ENCODE peak calls at places on chromosome 5, in four cellular contexts. X, Q, F and K are unnamed samples.

GRCh38 chr5:150376799-150377771 is 19.6 kb downstream of the TCOF1 start:
- DNase-seq in X (no peak), Q (no peak), F (no peak), K (no peak)

GRCh38 chr5:154647760-154648143 is 107.4 kb upstream of the LARP1 start:
- DNase-seq in X (no peak), Q (no peak), F (no peak), K (no peak)

GRCh38 chr5:120326651-120327050 is 137.4 kb upstream of the PRR16 start:
- DNase-seq in X (no peak), Q (no peak), F (no peak), K (no peak)

GRCh38 chr5:191036-191948 is at the start of gene LRRC14B:
- DNase-seq in X (peak; percentile 68), Q (peak; percentile 56), F (peak; percentile 90), K (peak; percentile 57)

GRCh38 chr5:39518516-39518915 is 93.7 kb upstream of the DAB2 start:
- DNase-seq in X (no peak), Q (no peak), F (no peak), K (no peak)

GRCh38 chr5:158629591-158630312 is 470.0 kb downstream of the EBF1 start:
- DNase-seq in X (no peak), Q (no peak), F (no peak), K (no peak)

GRCh38 chr5:96379862-96380261 is 53.2 kb downstream of the PCSK1 start:
- DNase-seq in X (no peak), Q (no peak), F (no peak), K (no peak)

GRCh38 chr5:80399553-80400239 is 8.2 kb upstream of the ZFYVE16 start:
- DNase-seq in X (no peak), Q (no peak), F (no peak), K (peak; percentile 22)

GRCh38 chr5:1159341-1159675 is 42.1 kb upstream of the SLC6A19 start:
- DNase-seq in X (no peak), Q (no peak), F (no peak), K (no peak)

GRCh38 chr5:178208540-178209227 is 4.4 kb downstream of the HNRNPAB start:
- DNase-seq in X (no peak), Q (no peak), F (no peak), K (no peak)
- TF ChIP-seq POLR2A in X (no peak), Q (no peak), F (no peak), K (no peak)

DNA sequence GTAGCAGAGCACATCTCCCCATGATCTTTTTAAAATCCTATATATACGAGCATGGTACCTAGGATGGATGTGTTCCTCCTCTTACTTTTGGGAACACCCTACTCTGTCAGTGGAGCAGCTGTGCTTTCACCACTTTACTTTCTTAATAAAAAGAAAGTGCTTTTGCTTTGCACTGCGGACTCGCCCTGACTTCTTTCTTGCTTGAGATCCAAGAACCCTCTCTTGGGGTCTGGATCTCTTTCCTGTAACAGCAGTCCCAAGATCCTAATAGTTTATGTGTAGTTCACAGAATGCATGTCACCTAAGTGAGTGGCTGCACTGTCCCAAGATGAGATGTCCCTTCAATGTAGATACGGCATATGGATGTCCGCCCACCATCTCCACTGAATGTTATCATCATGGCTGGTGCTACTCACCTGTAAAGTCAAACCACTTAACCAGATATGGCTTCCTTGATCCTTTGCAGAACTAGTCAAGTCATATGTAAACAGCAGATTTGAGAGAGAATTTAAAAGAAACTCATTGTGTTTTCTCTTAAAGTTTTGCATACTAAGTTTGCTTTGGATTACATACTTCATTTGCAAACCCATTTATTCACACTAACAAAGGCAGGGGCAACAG is 1.9 kb downstream of the FGF1 start:
- DNase-seq in X (no peak), Q (no peak), F (no peak), K (no peak)
- H3K4me3 ChIP-seq in X (no peak overlapping the region), Q (no peak overlapping the region), F (no peak overlapping the region), K (no peak overlapping the region)

GRCh38 chr5:21168557-21168956 is 1180.6 kb upstream of the CDH18 start:
- DNase-seq in X (no peak), Q (no peak), F (no peak), K (no peak)
- H3K27ac ChIP-seq in X (no peak overlapping the region), Q (no peak overlapping the region), F (no peak overlapping the region), K (no peak overlapping the region)

DNA sequence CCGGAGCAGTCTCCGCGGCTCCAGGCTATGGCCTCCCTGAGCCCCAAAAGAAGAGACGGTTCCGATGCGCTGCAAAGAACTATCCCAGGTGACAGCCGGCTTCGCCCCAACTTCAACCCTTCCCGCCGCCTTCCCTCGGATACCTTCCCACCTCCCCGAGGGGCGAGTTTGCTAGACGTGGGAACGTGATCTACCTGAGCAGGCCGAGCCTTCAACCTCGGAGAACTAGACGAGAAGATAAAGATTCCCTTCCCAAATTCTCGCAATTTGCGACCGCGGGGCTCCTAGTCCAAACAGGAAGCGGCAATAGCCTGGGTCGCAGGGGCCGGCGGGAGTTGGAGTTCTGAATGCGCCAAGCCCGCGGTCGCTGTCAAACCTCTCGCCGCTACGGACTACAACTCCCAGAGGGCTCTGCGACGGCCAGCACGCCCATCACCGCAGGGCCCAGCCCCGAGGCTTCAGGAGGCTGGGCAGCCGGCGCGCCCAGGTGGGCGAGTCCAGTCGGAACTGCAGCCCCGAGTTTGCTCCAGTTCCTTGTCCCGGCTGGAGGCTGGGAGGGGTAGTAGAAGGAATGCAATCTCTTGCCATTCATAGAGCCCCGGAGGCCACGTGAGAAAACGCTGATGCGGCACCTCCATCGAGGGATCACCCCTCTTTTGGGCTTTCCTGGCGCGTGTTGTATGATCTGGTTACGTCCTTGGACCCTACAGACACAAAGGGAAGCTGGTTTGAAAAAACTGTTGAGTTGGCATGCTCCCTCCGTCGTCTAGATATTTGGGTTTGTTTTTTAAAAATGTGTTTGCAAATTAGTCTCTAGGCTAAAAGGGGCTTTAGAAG is at the start of gene SLC38A9:
- DNase-seq in X (peak; percentile 97), Q (peak; percentile 96), F (peak; percentile 96), K (peak; percentile 96)
- TF ChIP-seq POLR2A in X (no peak), Q (no peak), F (no peak), K (peak; percentile 82)

GRCh38 chr5:25435882-25436281 is 791.1 kb upstream of the CDH10 start:
- DNase-seq in X (no peak), Q (no peak), F (no peak), K (no peak)

GRCh38 chr5:25441810-25442209 is 797.0 kb upstream of the CDH10 start:
- DNase-seq in X (no peak), Q (no peak), F (no peak), K (no peak)

GRCh38 chr5:25439025-25439424 is 794.2 kb upstream of the CDH10 start:
- DNase-seq in X (no peak), Q (no peak), F (no peak), K (no peak)

GRCh38 chr5:25436452-25436851 is 791.7 kb upstream of the CDH10 start:
- DNase-seq in X (no peak), Q (no peak), F (no peak), K (no peak)
- H3K4me3 ChIP-seq in X (no peak overlapping the region), Q (no peak overlapping the region), F (no peak overlapping the region), K (no peak overlapping the region)

GRCh38 chr5:112412370-112412769 is 6.7 kb downstream of the EPB41L4A start:
- DNase-seq in X (no peak), Q (no peak), F (no peak), K (no peak)
- H3K27ac ChIP-seq in X (peak overlapping the region; percentile 18), Q (no peak overlapping the region), F (no peak overlapping the region), K (no peak overlapping the region)

DNA sequence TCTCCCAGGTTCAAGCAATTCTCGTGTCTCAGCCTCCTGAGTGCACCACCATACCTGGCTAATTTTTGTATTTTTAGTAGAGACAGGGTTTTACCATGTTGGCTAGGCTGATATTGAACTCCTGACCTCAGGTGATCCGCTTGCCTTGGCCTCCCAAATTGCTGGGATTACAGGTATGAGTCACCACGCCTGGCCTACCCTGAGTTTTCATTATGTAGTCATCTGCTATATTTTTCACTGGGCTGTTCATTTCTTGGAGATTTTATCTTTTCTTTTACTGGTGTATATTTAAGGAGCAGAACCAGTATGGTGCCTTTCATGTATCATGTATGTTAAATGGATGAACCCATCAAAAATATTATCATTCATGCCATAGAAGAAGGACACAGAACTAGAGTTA is 377.0 kb upstream of the ACTBL2 start:
- DNase-seq in X (no peak), Q (no peak), F (no peak), K (no peak)
- TF ChIP-seq POLR2A in X (no peak), Q (no peak), F (no peak), K (no peak)

DNA sequence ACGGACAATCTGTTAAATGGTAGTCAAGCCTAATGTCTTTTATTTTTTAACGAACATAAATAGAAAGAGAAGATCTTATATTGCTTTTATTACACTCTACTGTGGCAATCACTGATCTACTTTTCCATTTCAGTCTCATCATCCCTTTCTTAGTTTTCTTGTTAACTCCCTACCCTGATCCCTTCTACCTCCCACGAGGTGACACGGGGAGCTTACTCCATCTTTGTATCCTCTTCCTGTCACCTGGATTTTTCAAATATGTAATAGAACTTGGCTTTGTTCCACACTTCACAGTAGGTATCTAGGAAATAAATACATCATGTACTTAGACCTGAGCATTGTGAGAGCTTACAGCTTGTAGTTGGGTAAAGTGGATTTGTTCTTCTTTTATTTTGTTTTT is 211.1 kb downstream of the PIK3R1 start:
- DNase-seq in X (no peak), Q (no peak), F (no peak), K (no peak)
- H3K4me3 ChIP-seq in X (no peak overlapping the region), Q (no peak overlapping the region), F (no peak overlapping the region), K (no peak overlapping the region)

DNA sequence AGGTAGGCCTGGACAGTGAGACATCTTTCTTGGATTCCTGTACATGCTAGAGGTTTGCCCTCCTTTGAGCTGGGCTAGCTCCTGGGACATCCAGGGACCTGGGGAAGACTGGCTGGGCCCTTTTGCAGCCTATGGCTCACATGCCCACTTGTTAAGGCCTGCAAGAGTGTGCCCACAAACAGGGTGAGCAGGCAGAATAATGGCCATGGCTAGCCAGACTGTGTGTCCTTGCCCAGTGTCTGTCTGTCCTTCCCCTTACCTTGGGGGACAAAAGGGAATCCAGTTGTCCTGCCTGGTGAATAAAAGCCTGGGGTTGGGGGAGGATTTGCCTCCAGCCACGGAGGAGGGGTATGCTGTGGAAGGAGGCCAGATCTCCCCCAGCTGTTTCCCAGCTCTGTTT is 13.0 kb upstream of the CXXC5 start:
- DNase-seq in X (no peak), Q (no peak), F (no peak), K (no peak)
- H3K27ac ChIP-seq in X (peak overlapping the region; percentile 25), Q (no peak overlapping the region), F (no peak overlapping the region), K (no peak overlapping the region)